ENCODE peak calls at places on chromosome 14, in ten cellular contexts. M is AG10803; R is Daoy; E is CD4-positive, alpha-beta T cell; F is uterus; D is germinal center; Z is iPS DF 6.9; W is NCI-H510A treated with DMSO at 0.1 percent for 48 hours; V is RPMI7951; H is activated CD4-positive, alpha-beta T cell treated with anti-CD3 and anti-CD28 coated beads, Interleukin-2, amount 50 U/mL, for 24 hours. B is an unnamed sample.

GRCh38 chr14:36662543-36663403 is 1.1 kb downstream of the PAX9 start:
- DNase-seq in M (peak), R (peak), E (no peak), F (no peak), D (no peak), Z (no peak), W (no peak), V (peak), H (no peak), B (no peak)

GRCh38 chr14:44803239-44803905 is 158.4 kb downstream of the KLHL28 start:
- DNase-seq in M (peak), R (peak), E (no peak), F (no peak), D (peak), Z (peak), W (peak), V (peak), H (no peak), B (no peak)

GRCh38 chr14:51395361-51395849 is 155.4 kb downstream of the TMX1 start:
- DNase-seq in M (peak), R (peak), E (no peak), F (peak), D (no peak), Z (no peak), W (no peak), V (peak), H (no peak), B (no peak)

GRCh38 chr14:62654641-62655040 is 390.6 kb downstream of the KCNH5 start:
- DNase-seq in M (no peak), R (no peak), E (no peak), F (no peak), D (no peak), Z (no peak), W (no peak), V (no peak), H (no peak), B (no peak)

GRCh38 chr14:99075771-99076370 is 196.1 kb downstream of the BCL11B start:
- DNase-seq in M (peak), R (no peak), E (no peak), F (no peak), D (no peak), Z (no peak), W (no peak), V (peak), H (no peak), B (no peak)

GRCh38 chr14:52044791-52045522 is 23.9 kb downstream of the NID2 start:
- DNase-seq in M (peak), R (peak), E (no peak), F (peak), D (no peak), Z (no peak), W (no peak), V (peak), H (no peak), B (no peak)

GRCh38 chr14:53295985-53296582 is 143.0 kb upstream of the DDHD1 start:
- DNase-seq in M (peak), R (peak), E (peak), F (no peak), D (peak), Z (peak), W (peak), V (peak), H (no peak), B (no peak)

GRCh38 chr14:23301969-23302289 is 730 bp downstream of the PPP1R3E start:
- DNase-seq in M (no peak), R (no peak), E (peak), F (no peak), D (no peak), Z (no peak), W (peak), V (no peak), H (no peak), B (no peak)

GRCh38 chr14:23431486-23431885 is 4.0 kb downstream of the MYH7 start:
- DNase-seq in M (no peak), R (no peak), E (no peak), F (no peak), D (no peak), Z (no peak), W (no peak), V (no peak), H (no peak), B (no peak)